ENCODE peak calls at places on chromosomes 7 and 10, in six cellular contexts. I is endodermal cell, D is PC-9, T is uterus, X is endothelial cell, W is ELR. O is an unnamed sample.

GRCh38 chr10:48990226-48990625 is 50.6 kb upstream of the LRRC18 start:
- DNase-seq in T (no peak), D (no peak), X (no peak), W (no peak), I (no peak), O (no peak)

GRCh38 chr7:116511552-116512523 is 12.3 kb downstream of the CAV2 start:
- DNase-seq in I (no peak), D (peak), T (peak), X (no peak), W (peak), O (no peak)

GRCh38 chr10:118874171-118874570 is 119.4 kb upstream of the CACUL1 start:
- DNase-seq in I (no peak), W (no peak), D (no peak), T (no peak), X (no peak), O (no peak)

GRCh38 chr10:5488272-5489161 is 10.9 kb downstream of the CALML5 start:
- DNase-seq in W (no peak), D (peak), I (peak), T (no peak), X (no peak), O (no peak)

GRCh38 chr7:12569673-12570072 is 847 bp upstream of the SCIN start:
- DNase-seq in T (no peak), X (no peak), W (no peak), I (no peak), D (no peak), O (no peak)

GRCh38 chr10:133109736-133110532 is 22.2 kb downstream of the ADGRA1 start:
- DNase-seq in W (no peak), I (no peak), T (no peak), D (no peak), X (no peak), O (no peak)

GRCh38 chr7:4245135-4245865 is 436.8 kb upstream of the FOXK1 start:
- DNase-seq in W (no peak), X (no peak), D (peak), T (no peak), I (no peak), O (no peak)

GRCh38 chr7:1455241-1455939 is 3.9 kb downstream of the MICALL2 start:
- DNase-seq in X (peak), W (no peak), T (no peak), I (peak), D (peak), O (no peak)

GRCh38 chr7:30708412-30708811 is 26.2 kb upstream of the CRHR2 start:
- DNase-seq in W (no peak), T (no peak), X (no peak), D (no peak), I (no peak), O (no peak)

GRCh38 chr10:93541402-93542357 is 24.8 kb upstream of the FFAR4 start:
- DNase-seq in W (peak), D (no peak), X (peak), I (peak), T (no peak), O (peak)

GRCh38 chr7:99943641-99944507 is 14.5 kb upstream of the GJC3 start:
- DNase-seq in W (no peak), I (peak), T (no peak), X (no peak), D (no peak), O (no peak)